ENCODE peak calls at places on chromosomes 13 and 19, in six cellular contexts. R, Z, W, E, M and F are unnamed samples.

GRCh38 chr19:37346091-37346490 is 24.8 kb upstream of the ZNF527 start:
- DNase-seq in R (no peak), Z (no peak), W (no peak), E (no peak), M (no peak), F (no peak)

GRCh38 chr13:63024458-63024857 is 1608.8 kb upstream of the PCDH20 start:
- DNase-seq in R (no peak), Z (no peak), W (no peak), E (no peak), M (no peak), F (no peak)

GRCh38 chr19:10919352-10920287 is 8.8 kb downstream of the YIPF2 start:
- DNase-seq in R (no peak), Z (no peak), W (no peak), E (no peak), M (no peak), F (no peak)

GRCh38 chr19:1265611-1266115 is 3.5 kb upstream of the CIRBP start:
- DNase-seq in R (peak), Z (peak), W (no peak), E (no peak), M (no peak), F (peak)

GRCh38 chr19:54168174-54168917 is 4.6 kb downstream of the TMC4 start:
- DNase-seq in R (peak), Z (peak), W (peak), E (peak), M (peak), F (peak)

GRCh38 chr19:33641261-33641660 is 19.5 kb downstream of the CHST8 start:
- DNase-seq in R (no peak), Z (no peak), W (no peak), E (no peak), M (no peak), F (no peak)

GRCh38 chr19:18218600-18218999 is 7.6 kb downstream of the PDE4C start:
- DNase-seq in R (no peak), Z (no peak), W (no peak), E (no peak), M (no peak), F (no peak)

GRCh38 chr19:39539165-39539518 is 819 bp downstream of the EID2 start:
- DNase-seq in R (no peak), Z (no peak), W (no peak), E (no peak), M (no peak), F (no peak)

GRCh38 chr13:66926200-66926850 is 303.8 kb downstream of the PCDH9 start:
- DNase-seq in R (no peak), Z (no peak), W (no peak), E (no peak), M (no peak), F (no peak)

GRCh38 chr19:52896431-52897148 is 845 bp downstream of the ZNF320 start:
- DNase-seq in R (peak), Z (no peak), W (no peak), E (no peak), M (peak), F (peak)

GRCh38 chr13:71320452-71320851 is 546.6 kb downstream of the DACH1 start:
- DNase-seq in R (no peak), Z (no peak), W (no peak), E (peak), M (no peak), F (no peak)

GRCh38 chr19:49761625-49762311 is 1.3 kb downstream of the TSKS start:
- DNase-seq in R (no peak), Z (peak), W (no peak), E (no peak), M (no peak), F (no peak)

GRCh38 chr19:4399871-4400768 is at the start of gene SH3GL1:
- DNase-seq in R (peak), Z (peak), W (peak), E (peak), M (peak), F (peak)

GRCh38 chr19:16184665-16185122 is 516 bp upstream of the FAM32A start:
- DNase-seq in R (no peak), Z (no peak), W (no peak), E (no peak), M (no peak), F (no peak)

GRCh38 chr13:95641961-95642621 is 2.4 kb downstream of the DZIP1 start:
- DNase-seq in R (peak), Z (peak), W (no peak), E (no peak), M (no peak), F (peak)

GRCh38 chr13:66995366-66995663 is 234.8 kb downstream of the PCDH9 start:
- DNase-seq in R (no peak), Z (no peak), W (no peak), E (peak), M (no peak), F (no peak)

GRCh38 chr19:37966211-37967072 is 59.4 kb downstream of the SIPA1L3 start:
- DNase-seq in R (no peak), Z (no peak), W (no peak), E (no peak), M (peak), F (no peak)